ENCODE peak calls at places on chromosomes 4 and X, in eight cellular contexts. C, M, P, D, J, I, Z and E are unnamed samples.

GRCh38 chr4:74096265-74096980 is 2.6 kb downstream of the CXCL2 start:
- DNase-seq in C (no peak), M (no peak), P (no peak), D (no peak), J (no peak), I (no peak), Z (no peak), E (no peak)

GRCh38 chr4:41258783-41259182 is 2.1 kb downstream of the UCHL1 start:
- DNase-seq in C (no peak), M (no peak), P (peak; percentile 33), D (peak; percentile 67), J (no peak), I (peak; percentile 49), Z (no peak), E (peak; percentile 23)

GRCh38 chrX:39857780-39858179 is 240.0 kb downstream of the BCOR start:
- DNase-seq in C (no peak), M (no peak), P (no peak), D (no peak), J (no peak), I (no peak), Z (no peak), E (no peak)

GRCh38 chrX:101410461-101410860 is 2.4 kb downstream of the HNRNPH2 start:
- DNase-seq in C (no peak), M (no peak), P (no peak), D (no peak), J (no peak), I (no peak), Z (no peak), E (no peak)

GRCh38 chr4:93187441-93187840 is 641.1 kb upstream of the ATOH1 start:
- DNase-seq in C (no peak), M (no peak), P (no peak), D (no peak), J (no peak), I (no peak), Z (no peak), E (no peak)

GRCh38 chrX:108159028-108159670 is 67.6 kb downstream of the ATG4A start:
- DNase-seq in C (no peak), M (no peak), P (no peak), D (no peak), J (no peak), I (no peak), Z (no peak), E (no peak)

GRCh38 chr4:94636004-94636403 is 121.8 kb upstream of the BMPR1B start:
- DNase-seq in C (no peak), M (no peak), P (no peak), D (no peak), J (no peak), I (no peak), Z (no peak), E (no peak)

GRCh38 chr4:106909776-106910175 is 126.3 kb downstream of the DKK2 start:
- DNase-seq in C (no peak), M (no peak), P (no peak), D (no peak), J (no peak), I (no peak), Z (no peak), E (no peak)

GRCh38 chr4:39330353-39330752 is 35.8 kb downstream of the RFC1 start:
- DNase-seq in C (no peak), M (no peak), P (no peak), D (no peak), J (no peak), I (no peak), Z (no peak), E (no peak)

GRCh38 chrX:50470103-50471031 is at the start of gene DGKK:
- DNase-seq in C (no peak), M (no peak), P (no peak), D (no peak), J (no peak), I (peak; percentile 81), Z (no peak), E (peak; percentile 69)